ENCODE peak calls at places on chromosome 2, in five cellular contexts. E, G, M, K and C are unnamed samples.

GRCh38 chr2:55048514-55048924 is 1.7 kb downstream of the RTN4 start:
- DNase-seq in K (no peak), E (no peak), M (no peak), G (no peak), C (no peak)

GRCh38 chr2:120464448-120464931 is 118.6 kb downstream of the INHBB start:
- DNase-seq in M (no peak), G (no peak), K (no peak), E (peak), C (no peak)

GRCh38 chr2:149613712-149614111 is 26.1 kb upstream of the MMADHC start:
- DNase-seq in E (no peak), K (no peak), M (no peak), G (no peak), C (no peak)

GRCh38 chr2:9423922-9424272 is 443 bp downstream of the CPSF3 start:
- DNase-seq in M (no peak), K (no peak), E (no peak), G (no peak), C (peak)

GRCh38 chr2:145273840-145274239 is 753.9 kb upstream of the ZEB2 start:
- DNase-seq in M (no peak), K (no peak), E (no peak), G (no peak), C (no peak)

GRCh38 chr2:99867690-99868089 is 274.7 kb downstream of the AFF3 start:
- DNase-seq in G (no peak), K (no peak), E (peak), M (no peak), C (no peak)

GRCh38 chr2:235432741-235433520 is 60.9 kb upstream of the AGAP1 start:
- DNase-seq in M (no peak), K (no peak), E (peak), G (no peak), C (no peak)

GRCh38 chr2:29011650-29012060 is 30.6 kb downstream of the TOGARAM2 start:
- DNase-seq in E (peak), G (peak), K (no peak), M (peak), C (peak)

GRCh38 chr2:42442774-42443173 is 51.0 kb downstream of the KCNG3 start:
- DNase-seq in G (no peak), K (no peak), M (no peak), E (no peak), C (no peak)

GRCh38 chr2:36456227-36456788 is 100.7 kb downstream of the CRIM1 start:
- DNase-seq in E (peak), G (no peak), K (no peak), M (no peak), C (no peak)